ENCODE peak calls at places on chromosomes 11 and 22, in seven cellular contexts. W, V, P, K, D, I and Y are unnamed samples.

GRCh38 chr22:39098026-39098425 is 982 bp downstream of the APOBEC3H start:
- DNase-seq in W (no peak), V (no peak), P (no peak), K (no peak), D (peak), I (no peak), Y (no peak)

GRCh38 chr11:1280116-1281035 is 29.1 kb downstream of the TOLLIP start:
- DNase-seq in W (no peak), V (no peak), P (no peak), K (no peak), D (no peak), I (no peak), Y (no peak)

GRCh38 chr22:30290679-30291333 is 1.5 kb upstream of the CASTOR1 start:
- DNase-seq in W (peak), V (peak), P (no peak), K (peak), D (peak), I (peak), Y (no peak)

GRCh38 chr22:48707749-48708557 is 1119.7 kb downstream of the BRD1 start:
- DNase-seq in W (no peak), V (no peak), P (no peak), K (no peak), D (peak), I (no peak), Y (no peak)

GRCh38 chr11:86523738-86524602 is 148.4 kb downstream of the ME3 start:
- DNase-seq in W (no peak), V (peak), P (peak), K (no peak), D (no peak), I (no peak), Y (no peak)

GRCh38 chr11:1458340-1459218 is 28.0 kb downstream of the MOB2 start:
- DNase-seq in W (peak), V (peak), P (no peak), K (peak), D (peak), I (peak), Y (no peak)

GRCh38 chr11:577611-577894 is 1.3 kb downstream of the PHRF1 start:
- DNase-seq in W (no peak), V (no peak), P (no peak), K (no peak), D (no peak), I (no peak), Y (no peak)

GRCh38 chr11:132052904-132053303 is 682.5 kb downstream of the NTM start:
- DNase-seq in W (no peak), V (no peak), P (no peak), K (no peak), D (no peak), I (no peak), Y (no peak)

GRCh38 chr11:92224394-92225205 is at the start of gene FAT3:
- DNase-seq in W (peak), V (peak), P (no peak), K (no peak), D (peak), I (no peak), Y (no peak)

GRCh38 chr11:2818503-2818902 is 67.1 kb downstream of the CDKN1C start:
- DNase-seq in W (no peak), V (no peak), P (no peak), K (no peak), D (no peak), I (no peak), Y (no peak)

GRCh38 chr22:43542681-43543521 is 131.1 kb downstream of the MPPED1 start:
- DNase-seq in W (no peak), V (no peak), P (no peak), K (no peak), D (peak), I (no peak), Y (no peak)

GRCh38 chr22:31846161-31847115 is 92.6 kb downstream of the DEPDC5 start:
- DNase-seq in W (no peak), V (no peak), P (no peak), K (no peak), D (no peak), I (no peak), Y (no peak)

GRCh38 chr11:131658414-131658813 is 288.0 kb downstream of the NTM start:
- DNase-seq in W (no peak), V (no peak), P (no peak), K (no peak), D (no peak), I (no peak), Y (no peak)

GRCh38 chr11:76190376-76190775 is 15.9 kb downstream of the WNT11 start:
- DNase-seq in W (no peak), V (no peak), P (no peak), K (no peak), D (no peak), I (no peak), Y (no peak)

GRCh38 chr11:35856259-35856658 is 87.6 kb upstream of the LDLRAD3 start:
- DNase-seq in W (no peak), V (no peak), P (no peak), K (no peak), D (no peak), I (no peak), Y (no peak)

GRCh38 chr22:48528221-48528915 is 1299.3 kb downstream of the BRD1 start:
- DNase-seq in W (no peak), V (no peak), P (no peak), K (no peak), D (no peak), I (no peak), Y (no peak)

GRCh38 chr11:11416502-11416901 is 63.5 kb upstream of the CSNK2A3 start:
- DNase-seq in W (no peak), V (no peak), P (no peak), K (no peak), D (no peak), I (no peak), Y (no peak)

GRCh38 chr11:117876341-117877119 is at the start of gene FXYD6:
- DNase-seq in W (peak), V (peak), P (no peak), K (no peak), D (peak), I (no peak), Y (no peak)

GRCh38 chr22:33758125-33758483 is 162.2 kb downstream of the LARGE1 start:
- DNase-seq in W (no peak), V (no peak), P (no peak), K (no peak), D (no peak), I (no peak), Y (no peak)

GRCh38 chr11:20374746-20375305 is 11.3 kb downstream of the HTATIP2 start:
- DNase-seq in W (no peak), V (no peak), P (no peak), K (no peak), D (no peak), I (no peak), Y (no peak)

GRCh38 chr11:94545641-94546470 is 2.1 kb downstream of the FUT4 start:
- DNase-seq in W (no peak), V (no peak), P (no peak), K (no peak), D (no peak), I (no peak), Y (no peak)

GRCh38 chr11:40986320-40986719 is 473.1 kb downstream of the LRRC4C start:
- DNase-seq in W (no peak), V (no peak), P (no peak), K (no peak), D (no peak), I (no peak), Y (no peak)

GRCh38 chr22:31327786-31328544 is 18.2 kb downstream of the PATZ1 start:
- DNase-seq in W (no peak), V (no peak), P (no peak), K (no peak), D (no peak), I (no peak), Y (no peak)

GRCh38 chr11:93536346-93536871 is 6.8 kb downstream of the SMCO4 start:
- DNase-seq in W (no peak), V (no peak), P (no peak), K (no peak), D (no peak), I (no peak), Y (no peak)

GRCh38 chr11:71244116-71244815 is 8.1 kb downstream of the SHANK2 start:
- DNase-seq in W (no peak), V (no peak), P (no peak), K (no peak), D (peak), I (no peak), Y (no peak)

GRCh38 chr11:10409207-10409661 is 45.8 kb upstream of the AMPD3 start:
- DNase-seq in W (no peak), V (no peak), P (no peak), K (no peak), D (no peak), I (no peak), Y (no peak)

GRCh38 chr11:128862913-128863660 is 4.0 kb downstream of the KCNJ1 start:
- DNase-seq in W (no peak), V (no peak), P (no peak), K (no peak), D (no peak), I (no peak), Y (no peak)

GRCh38 chr11:55707029-55707428 is 45.0 kb downstream of the OR4C6 start:
- DNase-seq in W (no peak), V (no peak), P (no peak), K (no peak), D (no peak), I (no peak), Y (no peak)

GRCh38 chr11:102142333-102142732 is 32.1 kb downstream of the YAP1 start:
- DNase-seq in W (no peak), V (no peak), P (no peak), K (no peak), D (no peak), I (no peak), Y (no peak)

GRCh38 chr22:48603621-48604320 is 1223.9 kb downstream of the BRD1 start:
- DNase-seq in W (no peak), V (no peak), P (no peak), K (no peak), D (no peak), I (no peak), Y (no peak)

GRCh38 chr22:42078469-42079318 is 806 bp upstream of the SMDT1 start:
- DNase-seq in W (no peak), V (peak), P (no peak), K (no peak), D (no peak), I (no peak), Y (no peak)

GRCh38 chr11:83156150-83156995 is 558 bp upstream of the PCF11 start:
- DNase-seq in W (peak), V (peak), P (peak), K (peak), D (peak), I (peak), Y (peak)
- TF ChIP-seq POLR2A in W (peak), V (no peak), P (peak), K (peak), D (peak), I (peak), Y (no peak)

GRCh38 chr11:45147017-45147728 is 734 bp downstream of the PRDM11 start:
- DNase-seq in W (peak), V (peak), P (peak), K (peak), D (peak), I (peak), Y (peak)
- TF ChIP-seq POLR2A in W (peak), V (peak), P (peak), K (peak), D (peak), I (peak), Y (no peak)

DNA sequence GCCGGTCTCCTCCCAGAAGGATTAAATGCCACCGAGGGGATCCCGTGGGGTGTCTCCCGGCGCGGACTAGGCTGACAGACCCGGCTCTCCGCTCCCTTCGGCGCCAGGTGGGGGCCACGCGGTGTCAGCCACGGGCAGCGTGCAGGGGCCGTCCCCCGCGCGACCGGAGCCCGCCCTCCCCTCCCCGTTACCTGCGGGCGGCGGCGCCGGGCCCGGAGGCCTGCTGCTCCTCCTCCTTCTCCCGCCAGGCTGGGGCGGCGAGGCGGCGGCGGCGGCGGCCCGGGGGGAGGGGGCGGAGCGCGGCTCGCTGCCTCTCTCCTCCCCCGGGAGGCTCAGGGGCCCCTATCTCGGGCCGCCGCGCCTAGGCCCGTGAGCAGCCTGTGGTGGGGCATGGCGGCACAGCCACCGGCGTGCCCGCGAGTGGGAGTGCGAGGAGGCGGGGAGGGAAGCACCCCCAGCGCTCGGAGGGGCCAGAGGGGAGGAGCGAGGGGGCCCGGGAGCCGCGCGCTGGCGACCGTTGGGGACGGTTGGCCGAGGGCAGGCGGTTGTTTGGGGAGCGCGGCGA is 451 bp downstream of the ZBTB44 start:
- DNase-seq in W (peak), V (peak), P (peak), K (no peak), D (peak), I (peak), Y (peak)
- TF ChIP-seq POLR2A in W (no peak), V (peak), P (no peak), K (no peak), D (no peak), I (no peak), Y (no peak)

GRCh38 chr11:67490727-67491065 is 7.9 kb downstream of the AIP start:
- DNase-seq in W (no peak), V (no peak), P (no peak), K (no peak), D (no peak), I (no peak), Y (peak)
- TF ChIP-seq POLR2A in W (no peak), V (no peak), P (no peak), K (no peak), D (no peak), I (no peak), Y (no peak)

GRCh38 chr11:120210651-120211521 is at the start of gene OAF:
- DNase-seq in W (peak), V (peak), P (peak), K (peak), D (peak), I (peak), Y (peak)
- TF ChIP-seq POLR2A in W (peak), V (peak), P (peak), K (peak), D (no peak), I (peak), Y (no peak)

GRCh38 chr11:33735166-33735425 is 1.1 kb downstream of the CD59 start:
- DNase-seq in W (no peak), V (no peak), P (no peak), K (no peak), D (no peak), I (no peak), Y (no peak)

GRCh38 chr11:33732176-33732575 is 4.0 kb downstream of the CD59 start:
- DNase-seq in W (no peak), V (no peak), P (no peak), K (no peak), D (no peak), I (no peak), Y (no peak)

GRCh38 chr11:33735426-33736147 is 636 bp downstream of the CD59 start:
- DNase-seq in W (peak), V (peak), P (no peak), K (no peak), D (no peak), I (peak), Y (peak)

GRCh38 chr11:33734441-33735165 is 1.6 kb downstream of the CD59 start:
- DNase-seq in W (no peak), V (peak), P (no peak), K (no peak), D (no peak), I (no peak), Y (no peak)

DNA sequence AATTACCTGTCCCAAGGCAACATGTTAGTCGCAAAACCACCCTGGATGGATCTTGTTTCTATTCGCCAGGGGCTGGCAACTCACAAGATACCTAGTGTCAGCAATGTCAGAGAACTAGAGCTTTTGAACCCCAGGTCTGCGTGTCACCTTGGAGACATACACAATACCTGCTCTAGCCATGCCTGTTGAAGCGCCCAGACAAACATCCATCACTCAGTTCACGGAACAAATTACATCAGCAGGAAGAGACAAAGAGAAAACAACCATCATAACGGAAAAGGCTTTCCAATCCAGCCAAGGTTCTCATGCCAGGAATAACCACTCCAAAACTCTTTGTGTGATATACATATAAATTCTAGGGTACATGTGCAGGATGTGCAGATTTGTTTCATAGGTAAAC is 2.2 kb downstream of the CD59 start:
- DNase-seq in W (no peak), V (no peak), P (no peak), K (no peak), D (no peak), I (no peak), Y (no peak)
- TF ChIP-seq POLR2A in W (no peak), V (no peak), P (no peak), K (no peak), D (no peak), I (no peak), Y (no peak)